ENCODE peak calls at places on chromosome 3, in nine cellular contexts. W, S, I, L, D, O, M, N and Y are unnamed samples.

GRCh38 chr3:127041264-127041820 is 58.4 kb downstream of the PLXNA1 start:
- DNase-seq in W (peak; percentile 61), S (no peak), I (no peak), L (peak; percentile 74), D (no peak), O (no peak), M (no peak), N (no peak), Y (no peak)

GRCh38 chr3:195441971-195442572 is 748 bp downstream of the ACAP2 start:
- DNase-seq in W (peak; percentile 73), S (no peak), I (peak; percentile 65), L (peak; percentile 91), D (peak; percentile 50), O (peak; percentile 80), M (peak; percentile 35), N (no peak), Y (peak; percentile 30)

GRCh38 chr3:25047058-25047457 is 381.0 kb upstream of the RARB start:
- DNase-seq in W (no peak), S (no peak), I (no peak), L (no peak), D (no peak), O (no peak), M (no peak), N (no peak), Y (no peak)

GRCh38 chr3:107979538-107979937 is 111.3 kb downstream of the CD47 start:
- DNase-seq in W (no peak), S (no peak), I (no peak), L (no peak), D (no peak), O (no peak), M (no peak), N (no peak), Y (no peak)

GRCh38 chr3:29637093-29637492 is 356.2 kb downstream of the RBMS3 start:
- DNase-seq in W (no peak), S (peak; percentile 16), I (no peak), L (no peak), D (no peak), O (no peak), M (no peak), N (no peak), Y (no peak)

GRCh38 chr3:150407051-150407817 is 864 bp upstream of the TSC22D2 start:
- DNase-seq in W (no peak), S (no peak), I (peak; percentile 16), L (no peak), D (peak; percentile 8), O (no peak), M (no peak), N (no peak), Y (no peak)

GRCh38 chr3:187319699-187320302 is 28.3 kb upstream of the MASP1 start:
- DNase-seq in W (peak; percentile 81), S (peak; percentile 17), I (peak; percentile 90), L (peak; percentile 75), D (peak; percentile 76), O (peak; percentile 76), M (peak; percentile 83), N (peak; percentile 35), Y (no peak)

GRCh38 chr3:25713316-25713967 is 48.7 kb upstream of the TOP2B start:
- DNase-seq in W (no peak), S (no peak), I (no peak), L (no peak), D (no peak), O (no peak), M (no peak), N (no peak), Y (peak; percentile 23)

GRCh38 chr3:99439892-99440291 is 198.5 kb upstream of the COL8A1 start:
- DNase-seq in W (no peak), S (no peak), I (peak; percentile 41), L (no peak), D (no peak), O (no peak), M (no peak), N (no peak), Y (no peak)

GRCh38 chr3:171811059-171811912 is 1.0 kb upstream of the PLD1 start:
- DNase-seq in W (peak; percentile 78), S (no peak), I (no peak), L (no peak), D (no peak), O (no peak), M (no peak), N (peak; percentile 76), Y (no peak)

GRCh38 chr3:102668247-102668646 is 233.4 kb downstream of the ZPLD1 start:
- DNase-seq in W (no peak), S (no peak), I (no peak), L (no peak), D (no peak), O (no peak), M (no peak), N (no peak), Y (no peak)

GRCh38 chr3:134132961-134133360 is 103.2 kb upstream of the SLCO2A1 start:
- DNase-seq in W (no peak), S (no peak), I (no peak), L (no peak), D (no peak), O (no peak), M (no peak), N (no peak), Y (no peak)

GRCh38 chr3:159866201-159866746 is 122.4 kb upstream of the IL12A start:
- DNase-seq in W (no peak), S (no peak), I (no peak), L (no peak), D (no peak), O (no peak), M (no peak), N (no peak), Y (no peak)

GRCh38 chr3:159861369-159861987 is 127.2 kb upstream of the IL12A start:
- DNase-seq in W (no peak), S (peak; percentile 68), I (no peak), L (no peak), D (no peak), O (no peak), M (no peak), N (no peak), Y (no peak)

GRCh38 chr3:159867372-159867771 is 121.3 kb upstream of the IL12A start:
- DNase-seq in W (no peak), S (no peak), I (no peak), L (no peak), D (no peak), O (no peak), M (no peak), N (no peak), Y (no peak)

GRCh38 chr3:159860727-159861126 is 127.9 kb upstream of the IL12A start:
- DNase-seq in W (no peak), S (no peak), I (no peak), L (no peak), D (no peak), O (no peak), M (no peak), N (no peak), Y (no peak)

GRCh38 chr3:159865042-159865579 is 123.5 kb upstream of the IL12A start:
- DNase-seq in W (no peak), S (no peak), I (no peak), L (no peak), D (no peak), O (no peak), M (no peak), N (no peak), Y (no peak)
- H3K4me1 ChIP-seq in W (peaks cover 66% of the 10 kb centered on the region), S (peaks cover 21% of the 10 kb centered on the region), I (peaks cover 23% of the 10 kb centered on the region), L (peaks cover 24% of the 10 kb centered on the region), D (peaks cover 43% of the 10 kb centered on the region), O (peaks cover 3% of the 10 kb centered on the region), M (no peaks in the 10 kb centered on the region), N (no peaks in the 10 kb centered on the region), Y (no peaks in the 10 kb centered on the region)

DNA sequence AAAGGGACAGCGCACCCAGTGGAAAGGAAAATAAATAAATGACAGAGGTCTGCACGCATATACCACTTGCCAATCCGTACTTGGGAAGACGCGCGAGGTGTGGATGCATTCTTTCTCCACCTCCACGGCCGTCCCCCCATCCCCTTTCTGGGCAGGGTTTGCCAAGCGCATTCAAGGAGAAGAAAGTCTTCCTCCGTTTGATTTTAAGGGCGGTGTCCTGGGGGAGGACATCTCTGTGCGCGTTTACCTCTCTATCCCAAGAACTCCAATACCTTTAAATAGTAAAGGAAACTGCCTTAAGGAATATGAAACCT is 576 bp upstream of the MB21D2 start:
- DNase-seq in W (no peak), S (no peak), I (no peak), L (no peak), D (no peak), O (peak; percentile 64), M (no peak), N (no peak), Y (no peak)
- TF ChIP-seq CTCF in W (no peak), S (no peak), I (no peak), L (no peak), D (peak; percentile 8), O (no peak), M (no peak), N (no peak), Y (peak; percentile 37)

DNA sequence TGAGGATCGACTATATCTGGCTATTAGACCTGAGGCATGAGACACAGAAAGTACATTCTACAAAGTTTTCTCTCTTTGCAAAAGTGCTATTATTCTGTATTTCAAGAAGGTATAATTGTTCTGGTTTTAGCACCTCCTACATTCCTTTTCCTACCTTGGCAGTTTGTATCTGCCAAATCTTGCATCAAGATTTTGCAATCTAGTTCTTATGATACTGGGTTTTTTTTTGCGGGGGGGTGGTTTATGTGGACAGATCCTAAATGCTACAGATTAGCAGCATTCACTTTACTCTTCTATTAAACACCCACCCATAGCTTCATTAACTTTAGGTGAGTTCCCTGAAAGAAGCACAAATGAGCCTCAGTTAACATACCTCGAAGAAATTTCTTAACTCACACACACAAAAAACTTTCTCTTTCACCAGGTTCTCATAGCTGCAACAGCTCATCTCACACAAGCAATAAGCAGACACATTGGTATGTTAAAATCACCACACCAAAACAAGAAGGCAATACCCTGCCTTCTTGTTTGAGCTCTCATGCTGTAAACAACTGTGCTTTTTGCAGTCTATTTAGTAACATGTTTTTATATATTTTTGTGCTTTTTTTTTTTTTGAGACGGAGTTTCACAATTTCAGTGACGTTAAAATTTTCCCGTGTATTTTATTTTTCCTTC is 73.0 kb upstream of the VGLL4 start:
- DNase-seq in W (no peak), S (no peak), I (peak; percentile 40), L (no peak), D (no peak), O (no peak), M (no peak), N (no peak), Y (no peak)
- TF ChIP-seq POLR2AphosphoS5 in W (no peak), S (no peak), I (no peak), L (no peak), D (no peak), O (no peak), M (no peak), N (no peak), Y (peak; percentile 9)

DNA sequence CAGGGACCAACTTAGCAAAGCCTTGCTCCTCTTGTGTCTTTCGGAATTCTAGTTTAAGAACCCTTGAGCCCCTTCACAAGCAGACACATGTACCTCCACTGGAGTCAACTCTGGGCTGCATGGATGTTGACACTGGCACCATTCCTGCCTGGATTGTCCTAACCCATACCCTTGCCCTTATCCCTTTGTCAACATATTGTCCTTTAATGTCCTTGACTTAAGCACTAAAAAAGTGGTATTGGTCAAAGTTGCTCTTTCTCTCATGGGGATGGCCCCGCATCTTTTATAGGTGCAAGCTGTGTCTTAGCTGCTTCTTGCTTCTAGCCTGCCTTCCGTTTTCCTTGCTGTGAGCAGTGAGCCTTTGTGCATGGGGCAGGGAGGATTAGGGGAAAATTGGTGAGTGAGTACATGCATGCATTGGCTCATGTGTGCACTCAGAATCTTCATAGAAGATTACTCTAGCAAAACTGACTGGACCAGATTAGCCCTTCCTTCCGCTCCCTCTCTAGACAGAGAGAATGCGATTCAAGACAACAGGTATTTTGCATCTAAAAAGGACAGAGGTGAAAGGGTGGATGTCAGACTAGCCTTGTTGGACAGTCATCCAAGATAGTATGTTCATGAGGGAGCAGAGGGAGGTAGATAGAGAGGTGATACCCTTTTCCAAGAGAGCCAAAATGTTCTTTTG is 42.4 kb downstream of the TGFBR2 start:
- DNase-seq in W (no peak), S (no peak), I (no peak), L (no peak), D (no peak), O (no peak), M (no peak), N (peak; percentile 45), Y (no peak)
- H3K4me1 ChIP-seq in W (peaks cover 47% of the 10 kb centered on the region), S (peaks cover 22% of the 10 kb centered on the region), I (peaks cover 8% of the 10 kb centered on the region), L (peaks cover 99% of the 10 kb centered on the region), D (peaks cover 56% of the 10 kb centered on the region), O (peaks cover 32% of the 10 kb centered on the region), M (peaks cover 39% of the 10 kb centered on the region), N (peaks cover 77% of the 10 kb centered on the region), Y (no peaks in the 10 kb centered on the region)